ENCODE peak calls at places on chromosomes 5 and 9, in six cellular contexts. F is esophagus squamous epithelium, C is SK-N-SH, G is NCI-H1105, Y is upper lobe of right lung, P is NCI-H2171 treated with DMSO at 0.1 percent for 48 hours. H is an unnamed sample.

GRCh38 chr5:179228341-179229121 is 116.7 kb downstream of the ADAMTS2 start:
- DNase-seq in P (no peak), C (peak), Y (peak), F (no peak), G (no peak), H (no peak)

GRCh38 chr9:36401179-36401740 is 1.2 kb upstream of the RNF38 start:
- DNase-seq in C (peak), G (no peak), Y (no peak), P (no peak), F (no peak), H (no peak)

GRCh38 chr5:115709585-115709984 is 83.7 kb upstream of the TMED7 start:
- DNase-seq in F (no peak), Y (no peak), P (no peak), C (no peak), G (no peak), H (no peak)

GRCh38 chr9:130870491-130871381 is 25.9 kb downstream of the QRFP start:
- DNase-seq in C (no peak), Y (peak), P (no peak), F (no peak), G (no peak), H (no peak)

GRCh38 chr9:68685770-68686169 is 19.3 kb upstream of the PIP5K1B start:
- DNase-seq in P (no peak), Y (no peak), G (no peak), F (no peak), C (peak), H (no peak)

GRCh38 chr5:180283026-180283615 is 8.8 kb downstream of the MAPK9 start:
- DNase-seq in P (no peak), F (no peak), C (no peak), Y (no peak), G (no peak), H (no peak)

GRCh38 chr5:95940758-95941682 is 20.6 kb downstream of the ELL2 start:
- DNase-seq in F (no peak), Y (no peak), C (peak), P (no peak), G (no peak), H (no peak)

GRCh38 chr9:16828335-16829281 is 41.9 kb downstream of the BNC2 start:
- DNase-seq in Y (no peak), P (peak), G (no peak), C (peak), F (no peak), H (no peak)

GRCh38 chr5:153496835-153497234 is 6.4 kb downstream of the GRIA1 start:
- DNase-seq in P (peak), Y (no peak), C (peak), G (no peak), F (no peak), H (no peak)

GRCh38 chr5:57186194-57186593 is 12.3 kb downstream of the GPBP1 start:
- DNase-seq in P (no peak), F (no peak), C (no peak), G (no peak), Y (no peak), H (no peak)

GRCh38 chr5:128213833-128214232 is 130.3 kb downstream of the SLC12A2 start:
- DNase-seq in C (no peak), F (no peak), Y (no peak), P (no peak), G (no peak), H (no peak)

GRCh38 chr9:136157477-136158265 is 39.0 kb upstream of the TMEM250 start:
- DNase-seq in F (no peak), G (no peak), P (no peak), C (no peak), Y (no peak), H (no peak)

GRCh38 chr5:153619706-153620105 is 129.2 kb downstream of the GRIA1 start:
- DNase-seq in G (no peak), C (no peak), F (no peak), Y (no peak), P (no peak), H (no peak)

GRCh38 chr9:93813687-93814560 is 141.2 kb downstream of the BARX1 start:
- DNase-seq in P (peak), G (peak), C (peak), F (no peak), Y (peak), H (peak)

H was measured in NCI-H187 treated with DMSO at 0.1 percent for 48 hours.